ENCODE peak calls at places on chromosomes 3 and 15, in six cellular contexts. X is lower lobe of right lung, U is right atrium auricular region, C is tibial artery, G is GM13976, Q is HL-60. O is an unnamed sample.

GRCh38 chr3:138124689-138125420 is 7.3 kb downstream of the A4GNT start:
- DNase-seq in X (peak), U (no peak), C (no peak), Q (no peak), G (no peak), O (no peak)

GRCh38 chr15:74956648-74957300 is at the start of gene RPP25:
- DNase-seq in Q (peak), X (peak), C (peak), U (peak), G (peak), O (peak)

GRCh38 chr15:35545825-35546580 is at the start of gene DPH6:
- DNase-seq in C (peak), U (peak), G (peak), X (peak), Q (peak), O (peak)

GRCh38 chr3:127459205-127459604 is 131.3 kb downstream of the TPRA1 start:
- DNase-seq in U (no peak), X (no peak), G (no peak), C (no peak), Q (no peak), O (no peak)

GRCh38 chr15:88881781-88882180 is 13.6 kb downstream of the HAPLN3 start:
- DNase-seq in C (no peak), Q (no peak), U (no peak), G (no peak), X (no peak), O (no peak)

GRCh38 chr15:40238481-40238926 is 359 bp upstream of the PAK6 start:
- DNase-seq in Q (no peak), G (no peak), C (no peak), U (peak), X (no peak), O (no peak)

GRCh38 chr15:78850926-78851600 is 21.6 kb upstream of the MORF4L1 start:
- DNase-seq in G (no peak), X (no peak), Q (no peak), U (no peak), C (no peak), O (no peak)

GRCh38 chr3:127951276-127951675 is 36.2 kb downstream of the KBTBD12 start:
- DNase-seq in G (no peak), U (no peak), C (no peak), Q (no peak), X (no peak), O (no peak)

GRCh38 chr3:11385329-11385728 is 113.1 kb downstream of the ATG7 start:
- DNase-seq in C (no peak), Q (no peak), G (no peak), X (no peak), U (no peak), O (no peak)

GRCh38 chr3:1600700-1601418 is 497.8 kb upstream of the CNTN4 start:
- DNase-seq in X (no peak), G (no peak), Q (no peak), U (no peak), C (no peak), O (no peak)

GRCh38 chr3:13042932-13043275 is 30.3 kb downstream of the IQSEC1 start:
- DNase-seq in G (no peak), Q (no peak), X (peak), C (no peak), U (no peak), O (no peak)

GRCh38 chr15:81189583-81190283 is 6.9 kb upstream of the IL16 start:
- DNase-seq in X (peak), Q (no peak), C (peak), G (no peak), U (peak), O (peak)

GRCh38 chr3:133439563-133439962 is 39.7 kb downstream of the BFSP2 start:
- DNase-seq in U (no peak), Q (no peak), G (no peak), X (no peak), C (no peak), O (no peak)

GRCh38 chr3:191743283-191743682 is 282.3 kb downstream of the PYDC2 start:
- DNase-seq in G (no peak), U (no peak), X (no peak), Q (no peak), C (no peak), O (no peak)

GRCh38 chr15:40693904-40694705 is 869 bp upstream of the RAD51 start:
- DNase-seq in C (no peak), U (no peak), X (no peak), Q (peak), G (peak), O (no peak)

GRCh38 chr15:100759698-100760356 is 119.8 kb upstream of the ALDH1A3 start:
- DNase-seq in U (no peak), X (no peak), C (no peak), G (peak), Q (no peak), O (no peak)

GRCh38 chr3:187188931-187189330 is 8.4 kb upstream of the RTP1 start:
- DNase-seq in G (no peak), Q (no peak), U (no peak), C (no peak), X (no peak), O (no peak)

GRCh38 chr15:81032355-81032754 is 31.6 kb downstream of the TLNRD1 start:
- DNase-seq in X (no peak), Q (no peak), U (no peak), C (no peak), G (no peak), O (no peak)

GRCh38 chr3:59052803-59053411 is 3.1 kb upstream of the CFAP20DC start:
- DNase-seq in G (peak), C (no peak), Q (peak), X (no peak), U (no peak), O (no peak)

GRCh38 chr15:90379263-90379662 is 8.8 kb upstream of the IQGAP1 start:
- DNase-seq in C (no peak), G (no peak), U (no peak), Q (no peak), X (no peak), O (no peak)

GRCh38 chr3:14570089-14570488 is 29.9 kb upstream of the GRIP2 start:
- DNase-seq in C (no peak), G (no peak), Q (peak), X (no peak), U (no peak), O (no peak)

GRCh38 chr15:75171408-75171807 is 30.3 kb upstream of the C15orf39 start:
- DNase-seq in U (no peak), G (no peak), Q (peak), X (no peak), C (no peak), O (no peak)

GRCh38 chr15:90001683-90002427 is 731 bp downstream of the ZNF710 start:
- DNase-seq in X (peak), G (peak), C (peak), Q (peak), U (no peak), O (peak)

GRCh38 chr3:156776046-156776445 is 50.1 kb upstream of the LEKR1 start:
- DNase-seq in Q (no peak), U (no peak), G (no peak), C (no peak), X (no peak), O (no peak)

GRCh38 chr3:133301194-133301593 is 98.7 kb upstream of the BFSP2 start:
- DNase-seq in C (no peak), U (no peak), X (no peak), Q (no peak), G (no peak), O (no peak)

GRCh38 chr15:69410290-69410874 is 3.8 kb upstream of the KIF23 start:
- DNase-seq in U (no peak), G (no peak), Q (peak), C (no peak), X (no peak), O (no peak)

GRCh38 chr15:36769110-36769509 is 189.7 kb downstream of the CDIN1 start:
- DNase-seq in X (no peak), U (no peak), Q (no peak), C (no peak), G (no peak), O (no peak)

GRCh38 chr3:107263269-107264021 is 113.8 kb upstream of the CCDC54 start:
- DNase-seq in G (no peak), C (no peak), X (no peak), U (no peak), Q (no peak), O (no peak)

GRCh38 chr15:58396181-58396580 is 35.6 kb upstream of the LIPC start:
- DNase-seq in U (no peak), X (no peak), G (no peak), Q (no peak), C (no peak), O (no peak)

DNA sequence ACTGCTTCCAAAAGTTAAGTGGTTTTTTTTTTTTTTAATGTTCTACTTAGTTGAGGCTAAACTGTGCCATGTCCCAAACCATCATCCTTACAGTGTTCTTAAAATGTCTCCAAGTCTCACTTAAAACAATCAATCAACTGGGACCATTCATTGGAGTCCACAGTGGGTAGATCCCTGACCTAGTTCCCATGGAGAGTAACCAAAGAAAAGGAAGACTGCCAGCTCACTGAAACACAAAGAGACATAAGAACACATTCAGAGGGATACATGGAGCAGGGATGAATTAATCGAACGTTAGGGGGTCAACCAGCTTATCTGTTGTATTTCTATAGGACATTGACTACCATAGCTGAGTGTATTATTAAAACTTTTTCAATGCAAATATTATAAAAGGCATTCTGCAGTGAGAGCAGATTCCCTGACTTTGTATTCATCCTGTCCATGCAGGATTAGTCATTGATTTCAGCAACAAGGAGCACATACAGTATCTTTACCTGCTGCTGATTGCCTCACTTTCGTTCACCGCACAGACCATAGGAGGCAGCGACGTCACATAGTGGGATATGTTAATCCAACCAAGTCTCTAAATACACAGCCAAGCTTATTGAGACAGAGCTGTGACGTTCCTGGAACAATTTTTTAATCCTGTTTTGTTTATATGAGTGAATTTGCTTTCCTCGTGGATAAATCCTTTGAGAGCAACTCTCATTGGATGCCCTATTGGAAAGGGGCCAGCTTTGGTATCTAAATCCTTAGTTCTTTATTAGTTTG is 365.0 kb upstream of the RBMS3 start:
- DNase-seq in U (no peak), G (no peak), Q (peak), C (peak), X (peak), O (no peak)
- TF ChIP-seq CTCF in U (no peak), G (peak), Q (no peak), C (no peak), X (no peak), O (no peak)

GRCh38 chr15:67611803-67612369 is 69.4 kb downstream of the MAP2K5 start:
- DNase-seq in X (no peak), C (no peak), U (no peak), G (no peak), Q (no peak), O (no peak)

GRCh38 chr15:67607959-67608605 is 65.6 kb downstream of the MAP2K5 start:
- DNase-seq in U (no peak), G (no peak), C (no peak), X (no peak), Q (no peak), O (no peak)

GRCh38 chr15:67618312-67618711 is 75.8 kb downstream of the MAP2K5 start:
- DNase-seq in X (no peak), U (no peak), C (no peak), Q (no peak), G (no peak), O (no peak)

GRCh38 chr15:67613708-67614107 is 71.2 kb downstream of the MAP2K5 start:
- DNase-seq in C (no peak), G (no peak), Q (no peak), X (no peak), U (no peak), O (no peak)
- TF ChIP-seq CTCF in C (no peak), G (no peak), Q (no peak), X (no peak), U (no peak), O (no peak)

DNA sequence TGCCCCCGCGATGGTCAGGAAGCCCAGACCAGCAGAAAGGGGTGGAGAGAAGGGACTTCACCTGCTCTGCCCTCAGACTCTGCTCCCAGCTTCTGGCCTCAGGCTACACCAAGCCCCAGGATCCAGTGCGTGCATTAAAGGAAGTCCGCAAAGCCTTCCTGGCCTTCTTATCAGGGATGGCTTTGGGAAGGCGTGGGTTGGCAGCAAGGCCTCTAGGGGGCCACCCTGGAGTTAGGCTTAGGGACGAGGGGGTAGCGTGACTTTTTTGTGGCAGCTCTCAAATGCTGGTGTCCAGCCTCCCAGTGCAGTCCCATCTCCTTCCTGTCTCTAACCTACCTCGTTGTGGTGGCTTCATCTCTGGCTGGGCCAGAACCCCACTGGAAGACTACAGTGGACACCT is 18.9 kb upstream of the RPL29 start:
- DNase-seq in G (no peak), X (no peak), C (no peak), U (no peak), Q (no peak), O (no peak)
- TF ChIP-seq CTCF in G (no peak), X (peak), C (peak), U (peak), Q (no peak), O (no peak)

DNA sequence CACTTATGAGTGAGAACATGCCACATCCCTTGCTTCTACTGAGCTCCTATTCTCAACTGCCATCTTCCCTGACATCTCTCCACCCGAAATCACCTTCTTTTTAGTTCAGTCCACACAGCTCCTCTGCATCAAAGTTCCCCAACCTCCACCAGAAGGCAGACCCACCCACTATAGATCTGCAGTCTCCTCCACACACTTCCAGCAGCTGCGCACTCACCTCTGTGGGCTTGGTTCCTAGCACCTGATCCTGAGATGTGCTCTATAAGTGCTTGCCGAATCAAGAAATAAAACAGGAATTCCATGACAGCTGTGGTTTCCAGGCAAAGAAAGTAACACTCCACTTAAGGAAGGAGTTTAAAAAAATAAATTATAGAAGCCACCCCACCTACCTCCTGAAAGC is 85.4 kb downstream of the TRANK1 start:
- DNase-seq in X (no peak), C (no peak), Q (no peak), U (no peak), G (no peak), O (no peak)
- TF ChIP-seq CTCF in X (no peak), C (no peak), Q (no peak), U (no peak), G (no peak), O (no peak)